ENCODE peak calls at places on chromosomes 4 and X, in six cellular contexts. R, Z, B, X, W and E are unnamed samples.

GRCh38 chr4:10655968-10656367 is 28.6 kb downstream of the CLNK start:
- ATAC-seq in W (no peak), R (no peak), X (peak), B (no peak), Z (no peak), E (no peak)

GRCh38 chr4:164056426-164057142 is 562.1 kb downstream of the TMA16 start:
- ATAC-seq in R (no peak), W (no peak), B (no peak), Z (no peak), X (no peak), E (no peak)

GRCh38 chr4:138451264-138451663 is 209.1 kb upstream of the SLC7A11 start:
- ATAC-seq in X (no peak), W (no peak), B (no peak), R (no peak), Z (no peak), E (no peak)

GRCh38 chr4:121256346-121256745 is 92.2 kb upstream of the TNIP3 start:
- ATAC-seq in X (peak), W (no peak), Z (no peak), B (peak), R (no peak), E (no peak)

GRCh38 chrX:143988356-143988755 is 104.5 kb downstream of the UBE2NL start:
- ATAC-seq in W (no peak), R (no peak), Z (no peak), B (no peak), X (no peak), E (no peak)

GRCh38 chr4:123676550-123677229 is 280.1 kb downstream of the SPRY1 start:
- ATAC-seq in B (no peak), Z (no peak), R (no peak), X (no peak), W (no peak), E (no peak)

GRCh38 chrX:47191331-47191730 is 2.3 kb upstream of the UBA1 start:
- ATAC-seq in X (peak), B (no peak), Z (peak), W (peak), R (peak), E (no peak)

GRCh38 chr4:151331276-151332042 is 6.1 kb upstream of the SH3D19 start:
- ATAC-seq in R (peak), X (no peak), Z (no peak), W (peak), B (no peak), E (no peak)

GRCh38 chrX:2820131-2820771 is 8.5 kb upstream of the GYG2 start:
- ATAC-seq in B (no peak), Z (no peak), R (no peak), W (no peak), X (no peak), E (no peak)

GRCh38 chr4:26823583-26823982 is 37.1 kb upstream of the STIM2 start:
- ATAC-seq in Z (no peak), R (no peak), W (no peak), B (no peak), X (no peak), E (no peak)

GRCh38 chrX:39957816-39958561 is 139.8 kb downstream of the BCOR start:
- ATAC-seq in B (no peak), X (no peak), R (no peak), Z (no peak), W (no peak), E (no peak)

GRCh38 chr4:57602133-57602532 is 491.9 kb upstream of the IGFBP7 start:
- ATAC-seq in W (no peak), X (no peak), Z (no peak), R (no peak), B (no peak), E (no peak)

GRCh38 chr4:81666491-81666890 is 194.8 kb upstream of the RASGEF1B start:
- ATAC-seq in B (no peak), Z (no peak), R (no peak), W (no peak), X (no peak), E (no peak)

GRCh38 chr4:1616574-1616964 is 67.5 kb downstream of the FAM53A start:
- ATAC-seq in B (no peak), Z (no peak), R (no peak), W (no peak), X (no peak), E (no peak)

GRCh38 chr4:89125901-89126435 is 14.6 kb downstream of the TIGD2 start:
- ATAC-seq in W (no peak), X (no peak), Z (no peak), R (no peak), B (no peak), E (no peak)

GRCh38 chrX:24498181-24498580 is 33.1 kb downstream of the PDK3 start:
- ATAC-seq in X (peak), R (peak), W (peak), Z (peak), B (no peak), E (peak)

GRCh38 chr4:38583102-38583501 is 80.9 kb upstream of the KLF3 start:
- ATAC-seq in Z (no peak), B (no peak), X (no peak), W (no peak), R (no peak), E (no peak)

GRCh38 chr4:126168484-126168883 is 853.7 kb downstream of the FAT4 start:
- ATAC-seq in W (no peak), R (no peak), X (no peak), Z (no peak), B (no peak), E (no peak)

GRCh38 chr4:38328963-38329729 is 334.9 kb upstream of the KLF3 start:
- ATAC-seq in B (no peak), R (no peak), X (no peak), Z (peak), W (no peak), E (no peak)

GRCh38 chr4:141028024-141028529 is 105.2 kb downstream of the RNF150 start:
- ATAC-seq in X (no peak), R (no peak), W (no peak), B (no peak), Z (no peak), E (peak)

GRCh38 chrX:1661922-1662221 is 47.0 kb downstream of the ASMT start:
- ATAC-seq in Z (no peak), R (no peak), X (peak), B (no peak), W (no peak), E (no peak)

GRCh38 chrX:9542765-9543119 is 77.9 kb downstream of the TBL1X start:
- ATAC-seq in R (no peak), Z (no peak), B (no peak), X (no peak), W (no peak), E (no peak)

GRCh38 chrX:111284615-111285294 is 14.5 kb upstream of the CAPN6 start:
- ATAC-seq in W (peak), X (no peak), Z (no peak), B (no peak), R (no peak), E (no peak)

GRCh38 chr4:25580633-25581467 is 74.8 kb upstream of the SLC34A2 start:
- ATAC-seq in R (no peak), X (no peak), W (peak), B (peak), Z (peak), E (no peak)

GRCh38 chrX:47283015-47283771 is 50.4 kb downstream of the USP11 start:
- ATAC-seq in X (no peak), B (no peak), W (peak), Z (peak), R (no peak), E (no peak)

GRCh38 chrX:7852166-7852565 is 9.2 kb downstream of the VCX start:
- ATAC-seq in R (no peak), B (no peak), W (no peak), Z (no peak), X (no peak), E (no peak)
- TF ChIP-seq CTCF in R (no peak), B (no peak), W (peak), Z (no peak), X (no peak), E (no peak)

DNA sequence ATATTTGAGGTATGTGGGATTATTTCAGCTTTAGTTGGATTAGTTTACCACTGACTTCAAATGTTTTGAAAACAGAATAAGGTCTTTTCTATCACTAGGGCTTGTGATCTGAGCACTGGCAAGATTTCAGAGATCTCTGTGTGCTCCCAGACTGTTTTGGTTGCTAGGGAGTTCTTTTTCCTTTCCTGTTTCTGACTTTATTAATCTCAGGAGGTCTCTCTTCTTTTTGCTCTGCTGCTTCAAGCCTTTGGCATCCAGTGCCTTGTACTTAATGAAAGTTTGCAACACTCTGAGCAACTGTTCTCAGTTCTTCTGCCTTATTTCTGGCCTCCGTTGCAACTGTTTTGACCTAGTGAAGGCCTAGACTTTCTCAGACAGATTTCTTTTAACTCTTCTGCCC is 32.1 kb upstream of the PAQR3 start:
- ATAC-seq in X (no peak), B (no peak), W (no peak), Z (no peak), R (no peak), E (peak)
- TF ChIP-seq EP300 in X (no peak), B (no peak), W (no peak), Z (no peak), R (no peak), E (no peak)

GRCh38 chrX:116961872-116962582 is 499.3 kb upstream of the CT83 start:
- ATAC-seq in W (peak), Z (no peak), R (peak), X (no peak), B (no peak), E (no peak)
- TF ChIP-seq CTCF in W (no peak), Z (no peak), R (no peak), X (no peak), B (no peak), E (no peak)

GRCh38 chr4:8258813-8259212 is 10.7 kb upstream of the HTRA3 start:
- ATAC-seq in B (no peak), Z (no peak), W (no peak), R (no peak), X (no peak), E (no peak)
- TF ChIP-seq EP300 in B (no peak), Z (no peak), W (no peak), R (no peak), X (no peak), E (no peak)

DNA sequence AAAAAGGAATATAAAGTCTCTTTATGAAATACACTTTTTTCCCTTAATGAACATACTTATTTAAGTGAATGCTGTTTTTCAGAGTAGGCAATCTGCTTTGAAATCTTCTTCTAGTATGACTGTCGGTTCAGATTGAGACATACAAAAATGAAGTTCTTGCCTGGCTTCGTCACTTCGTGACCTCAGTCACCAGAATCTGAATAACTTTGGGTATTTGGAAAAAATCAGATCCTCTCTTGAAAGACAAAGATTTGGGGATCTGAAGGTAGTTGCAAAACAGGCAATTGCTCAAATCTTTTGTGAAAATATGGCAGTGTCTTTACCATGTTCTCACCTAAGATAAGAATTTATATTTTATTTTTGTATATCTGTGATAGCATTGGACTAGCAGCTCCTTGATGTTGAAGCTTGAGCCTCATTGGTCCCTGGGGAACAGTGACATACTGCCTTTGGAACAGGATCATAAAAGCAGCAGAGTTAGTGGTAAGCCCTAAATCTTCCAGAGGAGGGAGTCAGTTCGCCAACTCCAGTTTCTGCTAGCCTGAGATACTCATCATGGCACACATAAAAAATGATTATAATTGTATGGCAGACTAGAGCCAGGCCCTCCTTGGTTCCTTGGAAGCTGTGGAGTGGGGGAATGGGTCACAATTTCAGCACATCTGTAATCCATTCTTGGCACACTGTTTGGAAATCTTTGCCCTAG is 4.9 kb downstream of the ARFIP1 start:
- ATAC-seq in R (peak), B (no peak), X (peak), W (no peak), Z (no peak), E (no peak)
- TF ChIP-seq CTCF in R (no peak), B (no peak), X (peak), W (no peak), Z (no peak), E (no peak)

GRCh38 chr4:112289407-112290253 is 3.9 kb upstream of the TIFA start:
- ATAC-seq in B (no peak), R (no peak), X (peak), Z (no peak), W (no peak), E (no peak)

GRCh38 chr4:112288455-112288854 is 2.8 kb upstream of the TIFA start:
- ATAC-seq in W (no peak), R (no peak), B (no peak), X (peak), Z (no peak), E (no peak)

GRCh38 chr4:112284662-112285411 is 867 bp downstream of the TIFA start:
- ATAC-seq in B (no peak), Z (peak), X (peak), W (peak), R (peak), E (peak)

GRCh38 chr4:112287258-112287873 is 1.7 kb upstream of the TIFA start:
- ATAC-seq in B (no peak), X (peak), Z (no peak), R (no peak), W (no peak), E (no peak)

DNA sequence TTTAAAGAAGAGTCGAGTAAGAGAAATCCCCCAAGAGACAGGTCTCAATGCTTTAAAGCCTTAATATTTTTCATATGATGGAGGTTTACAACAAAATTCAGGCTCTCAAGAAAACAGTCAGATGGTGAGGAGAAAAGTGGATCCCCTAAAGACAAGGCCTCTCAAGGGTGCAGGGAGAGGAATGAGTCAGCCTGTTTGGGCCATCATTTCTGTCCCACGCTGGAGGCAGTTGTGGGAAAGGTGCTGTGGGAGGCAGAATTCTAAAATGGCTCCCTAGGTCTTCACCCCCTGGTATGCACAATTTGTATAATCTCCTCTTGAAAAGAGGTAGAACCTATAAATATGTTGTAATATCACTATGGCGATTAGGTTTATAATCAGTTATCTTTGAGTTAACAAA is 4.6 kb upstream of the TIFA start:
- ATAC-seq in R (no peak), B (no peak), W (no peak), X (peak), Z (peak), E (no peak)
- TF ChIP-seq EP300 in R (no peak), B (no peak), W (no peak), X (no peak), Z (no peak), E (no peak)

GRCh38 chr4:104490770-104491395 is 3.8 kb downstream of the CXXC4 start:
- ATAC-seq in X (peak), B (no peak), Z (peak), W (peak), R (peak), E (peak)
- TF ChIP-seq CTCF in X (no peak), B (no peak), Z (no peak), W (no peak), R (no peak), E (no peak)